ENCODE peak calls at places on chromosomes 11 and 22, in five cellular contexts. One of them, this sample, is unnamed.

GRCh38 chr11:35798423-35798822 is 135.8 kb downstream of the TRIM44 start:
- DNase-seq in activated CD4-positive, alpha-beta T cell treated with anti-CD3 and anti-CD28 coated beads, Interleukin-2, amount 10 ng/mL, durations not matched to agents 7 days and 5 days: no peak
- DNase-seq in iris pigment epithelial cell: no peak
- DNase-seq in T1000: no peak
- DNase-seq in GM12865: no peak
- DNase-seq in this sample: no peak

GRCh38 chr22:22714600-22715361 is 70.4 kb downstream of the GGTLC2 start:
- DNase-seq in activated CD4-positive, alpha-beta T cell treated with anti-CD3 and anti-CD28 coated beads, Interleukin-2, amount 10 ng/mL, durations not matched to agents 7 days and 5 days: no peak
- DNase-seq in iris pigment epithelial cell: no peak
- DNase-seq in T1000: no peak
- DNase-seq in GM12865: peak
- DNase-seq in this sample: no peak

GRCh38 chr11:45859661-45860140 is 12.4 kb downstream of the CRY2 start:
- DNase-seq in activated CD4-positive, alpha-beta T cell treated with anti-CD3 and anti-CD28 coated beads, Interleukin-2, amount 10 ng/mL, durations not matched to agents 7 days and 5 days: no peak
- DNase-seq in iris pigment epithelial cell: peak
- DNase-seq in T1000: peak
- DNase-seq in GM12865: no peak
- DNase-seq in this sample: peak

GRCh38 chr22:30196141-30196866 is 50.3 kb downstream of the LIF start:
- DNase-seq in activated CD4-positive, alpha-beta T cell treated with anti-CD3 and anti-CD28 coated beads, Interleukin-2, amount 10 ng/mL, durations not matched to agents 7 days and 5 days: peak
- DNase-seq in iris pigment epithelial cell: peak
- DNase-seq in T1000: peak
- DNase-seq in GM12865: peak
- DNase-seq in this sample: peak

GRCh38 chr11:103587951-103588788 is 448.3 kb upstream of the DDI1 start:
- DNase-seq in activated CD4-positive, alpha-beta T cell treated with anti-CD3 and anti-CD28 coated beads, Interleukin-2, amount 10 ng/mL, durations not matched to agents 7 days and 5 days: no peak
- DNase-seq in iris pigment epithelial cell: peak
- DNase-seq in T1000: no peak
- DNase-seq in GM12865: no peak
- DNase-seq in this sample: no peak

GRCh38 chr11:46455816-46456215 is 64.2 kb upstream of the CHRM4 start:
- DNase-seq in activated CD4-positive, alpha-beta T cell treated with anti-CD3 and anti-CD28 coated beads, Interleukin-2, amount 10 ng/mL, durations not matched to agents 7 days and 5 days: no peak
- DNase-seq in iris pigment epithelial cell: no peak
- DNase-seq in T1000: no peak
- DNase-seq in GM12865: no peak
- DNase-seq in this sample: no peak

GRCh38 chr22:17866127-17866526 is 91.9 kb upstream of the BID start:
- DNase-seq in activated CD4-positive, alpha-beta T cell treated with anti-CD3 and anti-CD28 coated beads, Interleukin-2, amount 10 ng/mL, durations not matched to agents 7 days and 5 days: no peak
- DNase-seq in iris pigment epithelial cell: no peak
- DNase-seq in T1000: no peak
- DNase-seq in GM12865: no peak
- DNase-seq in this sample: no peak

GRCh38 chr22:17884951-17885350 is 110.7 kb upstream of the BID start:
- DNase-seq in activated CD4-positive, alpha-beta T cell treated with anti-CD3 and anti-CD28 coated beads, Interleukin-2, amount 10 ng/mL, durations not matched to agents 7 days and 5 days: no peak
- DNase-seq in iris pigment epithelial cell: no peak
- DNase-seq in T1000: no peak
- DNase-seq in GM12865: no peak
- DNase-seq in this sample: no peak

GRCh38 chr22:16958475-16958874 is 49.5 kb downstream of the GAB4 start:
- DNase-seq in activated CD4-positive, alpha-beta T cell treated with anti-CD3 and anti-CD28 coated beads, Interleukin-2, amount 10 ng/mL, durations not matched to agents 7 days and 5 days: no peak
- DNase-seq in iris pigment epithelial cell: no peak
- DNase-seq in T1000: no peak
- DNase-seq in GM12865: no peak
- DNase-seq in this sample: no peak

GRCh38 chr22:20981787-20982562 is at the start of gene LZTR1:
- DNase-seq in activated CD4-positive, alpha-beta T cell treated with anti-CD3 and anti-CD28 coated beads, Interleukin-2, amount 10 ng/mL, durations not matched to agents 7 days and 5 days: peak
- DNase-seq in iris pigment epithelial cell: peak
- DNase-seq in T1000: peak
- DNase-seq in GM12865: peak
- DNase-seq in this sample: peak

GRCh38 chr11:85718991-85719807 is 33.2 kb upstream of the CCDC89 start:
- DNase-seq in activated CD4-positive, alpha-beta T cell treated with anti-CD3 and anti-CD28 coated beads, Interleukin-2, amount 10 ng/mL, durations not matched to agents 7 days and 5 days: no peak
- DNase-seq in iris pigment epithelial cell: peak
- DNase-seq in T1000: peak
- DNase-seq in GM12865: no peak
- DNase-seq in this sample: peak

GRCh38 chr11:3089236-3090061 is 32.2 kb upstream of the CARS1 start:
- DNase-seq in activated CD4-positive, alpha-beta T cell treated with anti-CD3 and anti-CD28 coated beads, Interleukin-2, amount 10 ng/mL, durations not matched to agents 7 days and 5 days: no peak
- DNase-seq in iris pigment epithelial cell: no peak
- DNase-seq in T1000: no peak
- DNase-seq in GM12865: no peak
- DNase-seq in this sample: no peak

GRCh38 chr11:134527382-134528243 is 115.6 kb upstream of the B3GAT1 start:
- DNase-seq in activated CD4-positive, alpha-beta T cell treated with anti-CD3 and anti-CD28 coated beads, Interleukin-2, amount 10 ng/mL, durations not matched to agents 7 days and 5 days: no peak
- DNase-seq in iris pigment epithelial cell: no peak
- DNase-seq in T1000: no peak
- DNase-seq in GM12865: no peak
- DNase-seq in this sample: no peak

GRCh38 chr11:103491777-103492176 is 382.6 kb downstream of the DYNC2H1 start:
- DNase-seq in activated CD4-positive, alpha-beta T cell treated with anti-CD3 and anti-CD28 coated beads, Interleukin-2, amount 10 ng/mL, durations not matched to agents 7 days and 5 days: no peak
- DNase-seq in iris pigment epithelial cell: peak
- DNase-seq in T1000: no peak
- DNase-seq in GM12865: no peak
- DNase-seq in this sample: no peak

GRCh38 chr11:60970369-60970774 is 1.1 kb upstream of the CD6 start:
- DNase-seq in activated CD4-positive, alpha-beta T cell treated with anti-CD3 and anti-CD28 coated beads, Interleukin-2, amount 10 ng/mL, durations not matched to agents 7 days and 5 days: peak
- DNase-seq in iris pigment epithelial cell: peak
- DNase-seq in T1000: no peak
- DNase-seq in GM12865: peak
- DNase-seq in this sample: peak

GRCh38 chr11:62400760-62401159 is 18.1 kb upstream of the SCGB1A1 start:
- DNase-seq in activated CD4-positive, alpha-beta T cell treated with anti-CD3 and anti-CD28 coated beads, Interleukin-2, amount 10 ng/mL, durations not matched to agents 7 days and 5 days: no peak
- DNase-seq in iris pigment epithelial cell: peak
- DNase-seq in T1000: no peak
- DNase-seq in GM12865: no peak
- DNase-seq in this sample: no peak

GRCh38 chr11:65560555-65561418 is 2.6 kb upstream of the LTBP3 start:
- DNase-seq in activated CD4-positive, alpha-beta T cell treated with anti-CD3 and anti-CD28 coated beads, Interleukin-2, amount 10 ng/mL, durations not matched to agents 7 days and 5 days: no peak
- DNase-seq in iris pigment epithelial cell: peak
- DNase-seq in T1000: peak
- DNase-seq in GM12865: no peak
- DNase-seq in this sample: peak

GRCh38 chr11:133821776-133822175 is 23.5 kb downstream of the SPATA19 start:
- DNase-seq in activated CD4-positive, alpha-beta T cell treated with anti-CD3 and anti-CD28 coated beads, Interleukin-2, amount 10 ng/mL, durations not matched to agents 7 days and 5 days: peak
- DNase-seq in iris pigment epithelial cell: peak
- DNase-seq in T1000: no peak
- DNase-seq in GM12865: peak
- DNase-seq in this sample: peak

GRCh38 chr11:117970400-117971024 is 15.7 kb upstream of the IL10RA start:
- DNase-seq in activated CD4-positive, alpha-beta T cell treated with anti-CD3 and anti-CD28 coated beads, Interleukin-2, amount 10 ng/mL, durations not matched to agents 7 days and 5 days: peak
- DNase-seq in iris pigment epithelial cell: peak
- DNase-seq in T1000: no peak
- DNase-seq in GM12865: no peak
- DNase-seq in this sample: no peak

GRCh38 chr11:35363246-35364100 is 55.9 kb downstream of the SLC1A2 start:
- DNase-seq in activated CD4-positive, alpha-beta T cell treated with anti-CD3 and anti-CD28 coated beads, Interleukin-2, amount 10 ng/mL, durations not matched to agents 7 days and 5 days: no peak
- DNase-seq in iris pigment epithelial cell: no peak
- DNase-seq in T1000: no peak
- DNase-seq in GM12865: no peak
- DNase-seq in this sample: no peak

GRCh38 chr11:79437981-79438630 is 2.7 kb downstream of the TENM4 start:
- DNase-seq in activated CD4-positive, alpha-beta T cell treated with anti-CD3 and anti-CD28 coated beads, Interleukin-2, amount 10 ng/mL, durations not matched to agents 7 days and 5 days: no peak
- DNase-seq in iris pigment epithelial cell: peak
- DNase-seq in T1000: no peak
- DNase-seq in GM12865: no peak
- DNase-seq in this sample: peak

GRCh38 chr22:19871023-19871844 is 16.6 kb upstream of the GNB1L start:
- DNase-seq in activated CD4-positive, alpha-beta T cell treated with anti-CD3 and anti-CD28 coated beads, Interleukin-2, amount 10 ng/mL, durations not matched to agents 7 days and 5 days: no peak
- DNase-seq in iris pigment epithelial cell: no peak
- DNase-seq in T1000: no peak
- DNase-seq in GM12865: no peak
- DNase-seq in this sample: no peak

GRCh38 chr11:74468521-74469280 is 1.4 kb upstream of the KCNE3 start:
- DNase-seq in activated CD4-positive, alpha-beta T cell treated with anti-CD3 and anti-CD28 coated beads, Interleukin-2, amount 10 ng/mL, durations not matched to agents 7 days and 5 days: no peak
- DNase-seq in iris pigment epithelial cell: no peak
- DNase-seq in T1000: no peak
- DNase-seq in GM12865: no peak
- DNase-seq in this sample: no peak

GRCh38 chr22:23698094-23698493 is 7.3 kb downstream of the RGL4 start:
- DNase-seq in activated CD4-positive, alpha-beta T cell treated with anti-CD3 and anti-CD28 coated beads, Interleukin-2, amount 10 ng/mL, durations not matched to agents 7 days and 5 days: no peak
- DNase-seq in iris pigment epithelial cell: no peak
- DNase-seq in T1000: no peak
- DNase-seq in GM12865: no peak
- DNase-seq in this sample: no peak

GRCh38 chr22:26848244-26848920 is 191.0 kb downstream of the MIAT start:
- DNase-seq in activated CD4-positive, alpha-beta T cell treated with anti-CD3 and anti-CD28 coated beads, Interleukin-2, amount 10 ng/mL, durations not matched to agents 7 days and 5 days: no peak
- DNase-seq in iris pigment epithelial cell: peak
- DNase-seq in T1000: no peak
- DNase-seq in GM12865: no peak
- DNase-seq in this sample: no peak

GRCh38 chr11:93529707-93530467 is 13.3 kb downstream of the SMCO4 start:
- DNase-seq in activated CD4-positive, alpha-beta T cell treated with anti-CD3 and anti-CD28 coated beads, Interleukin-2, amount 10 ng/mL, durations not matched to agents 7 days and 5 days: peak
- DNase-seq in iris pigment epithelial cell: peak
- DNase-seq in T1000: no peak
- DNase-seq in GM12865: no peak
- DNase-seq in this sample: no peak

GRCh38 chr11:128323381-128323780 is 264.0 kb downstream of the ETS1 start:
- DNase-seq in activated CD4-positive, alpha-beta T cell treated with anti-CD3 and anti-CD28 coated beads, Interleukin-2, amount 10 ng/mL, durations not matched to agents 7 days and 5 days: peak
- DNase-seq in iris pigment epithelial cell: peak
- DNase-seq in T1000: no peak
- DNase-seq in GM12865: peak
- DNase-seq in this sample: no peak

GRCh38 chr11:61417670-61418069 is 12.1 kb downstream of the CPSF7 start:
- DNase-seq in activated CD4-positive, alpha-beta T cell treated with anti-CD3 and anti-CD28 coated beads, Interleukin-2, amount 10 ng/mL, durations not matched to agents 7 days and 5 days: no peak
- DNase-seq in iris pigment epithelial cell: peak
- DNase-seq in T1000: no peak
- DNase-seq in GM12865: no peak
- DNase-seq in this sample: no peak

GRCh38 chr11:67316882-67317364 is 13.6 kb downstream of the SSH3 start:
- DNase-seq in activated CD4-positive, alpha-beta T cell treated with anti-CD3 and anti-CD28 coated beads, Interleukin-2, amount 10 ng/mL, durations not matched to agents 7 days and 5 days: no peak
- DNase-seq in iris pigment epithelial cell: peak
- DNase-seq in T1000: no peak
- DNase-seq in GM12865: no peak
- DNase-seq in this sample: no peak

GRCh38 chr11:124193221-124193945 is 10.2 kb downstream of the OR10D3 start:
- DNase-seq in activated CD4-positive, alpha-beta T cell treated with anti-CD3 and anti-CD28 coated beads, Interleukin-2, amount 10 ng/mL, durations not matched to agents 7 days and 5 days: no peak
- DNase-seq in iris pigment epithelial cell: no peak
- DNase-seq in T1000: no peak
- DNase-seq in GM12865: no peak
- DNase-seq in this sample: no peak

GRCh38 chr11:75277211-75277805 is 36.7 kb downstream of the TPBGL start:
- DNase-seq in activated CD4-positive, alpha-beta T cell treated with anti-CD3 and anti-CD28 coated beads, Interleukin-2, amount 10 ng/mL, durations not matched to agents 7 days and 5 days: no peak
- DNase-seq in iris pigment epithelial cell: no peak
- DNase-seq in T1000: no peak
- DNase-seq in GM12865: no peak
- DNase-seq in this sample: no peak

GRCh38 chr22:37267128-37267587 is 15.2 kb upstream of the CYTH4 start:
- DNase-seq in activated CD4-positive, alpha-beta T cell treated with anti-CD3 and anti-CD28 coated beads, Interleukin-2, amount 10 ng/mL, durations not matched to agents 7 days and 5 days: peak
- DNase-seq in iris pigment epithelial cell: peak
- DNase-seq in T1000: no peak
- DNase-seq in GM12865: peak
- DNase-seq in this sample: peak